ENCODE peak calls at places on chromosomes 5 and 9, in seven cellular contexts. One of them, this sample, is unnamed.
A peak's percentile ranks its signal among the peaks of the same experiment; 100 is the strongest.

GRCh38 chr5:53481887-53482716 is 1.7 kb downstream of the FST start:
- DNase-seq in effector memory CD4-positive, alpha-beta T cell: peak; percentile 11
- DNase-seq in lower leg skin: peak; percentile 96
- DNase-seq in adrenal gland: peak; percentile 75
- DNase-seq in putamen: no peak
- DNase-seq in cardiac fibroblast: peak; percentile 86
- DNase-seq in effector CD4-positive, alpha-beta T cell: peak; percentile 14
- DNase-seq in this sample: peak; percentile 48

GRCh38 chr9:28951945-28952344 is 1378.7 kb upstream of the C9orf72 start:
- DNase-seq in effector memory CD4-positive, alpha-beta T cell: no peak
- DNase-seq in lower leg skin: no peak
- DNase-seq in adrenal gland: no peak
- DNase-seq in putamen: no peak
- DNase-seq in cardiac fibroblast: peak; percentile 1
- DNase-seq in effector CD4-positive, alpha-beta T cell: no peak
- DNase-seq in this sample: no peak

GRCh38 chr5:172837640-172838039 is 3.6 kb downstream of the ERGIC1 start:
- DNase-seq in effector memory CD4-positive, alpha-beta T cell: no peak
- DNase-seq in lower leg skin: no peak
- DNase-seq in adrenal gland: peak; percentile 90
- DNase-seq in putamen: no peak
- DNase-seq in cardiac fibroblast: no peak
- DNase-seq in effector CD4-positive, alpha-beta T cell: no peak
- DNase-seq in this sample: no peak

GRCh38 chr5:163379298-163380155 is 57.9 kb upstream of the CCNG1 start:
- DNase-seq in effector memory CD4-positive, alpha-beta T cell: no peak
- DNase-seq in lower leg skin: no peak
- DNase-seq in adrenal gland: no peak
- DNase-seq in putamen: no peak
- DNase-seq in cardiac fibroblast: peak; percentile 85
- DNase-seq in effector CD4-positive, alpha-beta T cell: no peak
- DNase-seq in this sample: peak; percentile 81

GRCh38 chr5:75656311-75657003 is 45.2 kb downstream of the ANKDD1B start:
- DNase-seq in effector memory CD4-positive, alpha-beta T cell: no peak
- DNase-seq in lower leg skin: no peak
- DNase-seq in adrenal gland: peak; percentile 58
- DNase-seq in putamen: peak; percentile 55
- DNase-seq in cardiac fibroblast: peak; percentile 50
- DNase-seq in effector CD4-positive, alpha-beta T cell: no peak
- DNase-seq in this sample: peak; percentile 49

GRCh38 chr9:135228345-135228982 is 141.0 kb downstream of the OLFM1 start:
- DNase-seq in effector memory CD4-positive, alpha-beta T cell: no peak
- DNase-seq in lower leg skin: no peak
- DNase-seq in adrenal gland: no peak
- DNase-seq in putamen: peak; percentile 17
- DNase-seq in cardiac fibroblast: no peak
- DNase-seq in effector CD4-positive, alpha-beta T cell: no peak
- DNase-seq in this sample: no peak

GRCh38 chr9:135804588-135805421 is 102.5 kb downstream of the CAMSAP1 start:
- DNase-seq in effector memory CD4-positive, alpha-beta T cell: no peak
- DNase-seq in lower leg skin: no peak
- DNase-seq in adrenal gland: no peak
- DNase-seq in putamen: no peak
- DNase-seq in cardiac fibroblast: no peak
- DNase-seq in effector CD4-positive, alpha-beta T cell: no peak
- DNase-seq in this sample: no peak

GRCh38 chr9:119963798-119964372 is 594.6 kb upstream of the BRINP1 start:
- DNase-seq in effector memory CD4-positive, alpha-beta T cell: no peak
- DNase-seq in lower leg skin: no peak
- DNase-seq in adrenal gland: no peak
- DNase-seq in putamen: no peak
- DNase-seq in cardiac fibroblast: peak; percentile 87
- DNase-seq in effector CD4-positive, alpha-beta T cell: no peak
- DNase-seq in this sample: peak; percentile 89